ENCODE peak calls at places on chromosomes 7 and 10, in nine cellular contexts. One of them, this sample, is unnamed.

GRCh38 chr10:98472171-98472570 is 25.4 kb upstream of the HPS1 start:
- DNase-seq in activated CD4-positive, alpha-beta T cell treated with anti-CD3 and anti-CD28 coated beads for 4 hours: no peak
- DNase-seq in tibial artery: no peak
- DNase-seq in Caki2: no peak
- DNase-seq in BE2C: no peak
- DNase-seq in activated naive CD4-positive, alpha-beta T cell treated with anti-CD3 and anti-CD28 coated beads, Interleukin-2, amount 10 ng/mL, durations not matched to agents 7 days and 5 days: no peak
- DNase-seq in neural crest cell: no peak
- DNase-seq in dermis blood vessel endothelial cell: no peak
- DNase-seq in stimulated activated CD4-positive, alpha-beta T cell treated with anti-CD3 and anti-CD28 coated beads, Interleukin-15, amount 100 ng/mL, for 24 hours: no peak
- DNase-seq in this sample: no peak

GRCh38 chr10:112294169-112294568 is 11.0 kb downstream of the TECTB start:
- DNase-seq in activated CD4-positive, alpha-beta T cell treated with anti-CD3 and anti-CD28 coated beads for 4 hours: no peak
- DNase-seq in dermis blood vessel endothelial cell: no peak
- DNase-seq in activated naive CD4-positive, alpha-beta T cell treated with anti-CD3 and anti-CD28 coated beads, Interleukin-2, amount 10 ng/mL, durations not matched to agents 7 days and 5 days: no peak
- DNase-seq in stimulated activated CD4-positive, alpha-beta T cell treated with anti-CD3 and anti-CD28 coated beads, Interleukin-15, amount 100 ng/mL, for 24 hours: no peak
- DNase-seq in neural crest cell: no peak
- DNase-seq in BE2C: no peak
- DNase-seq in tibial artery: no peak
- DNase-seq in Caki2: no peak
- DNase-seq in this sample: no peak

GRCh38 chr10:65838811-65839210 is 1087.0 kb upstream of the LRRTM3 start:
- DNase-seq in activated naive CD4-positive, alpha-beta T cell treated with anti-CD3 and anti-CD28 coated beads, Interleukin-2, amount 10 ng/mL, durations not matched to agents 7 days and 5 days: no peak
- DNase-seq in BE2C: no peak
- DNase-seq in Caki2: no peak
- DNase-seq in tibial artery: no peak
- DNase-seq in neural crest cell: no peak
- DNase-seq in dermis blood vessel endothelial cell: no peak
- DNase-seq in activated CD4-positive, alpha-beta T cell treated with anti-CD3 and anti-CD28 coated beads for 4 hours: no peak
- DNase-seq in stimulated activated CD4-positive, alpha-beta T cell treated with anti-CD3 and anti-CD28 coated beads, Interleukin-15, amount 100 ng/mL, for 24 hours: no peak
- DNase-seq in this sample: no peak

GRCh38 chr7:91266067-91266930 is 2.1 kb downstream of the FZD1 start:
- DNase-seq in stimulated activated CD4-positive, alpha-beta T cell treated with anti-CD3 and anti-CD28 coated beads, Interleukin-15, amount 100 ng/mL, for 24 hours: peak
- DNase-seq in BE2C: no peak
- DNase-seq in neural crest cell: no peak
- DNase-seq in tibial artery: peak
- DNase-seq in Caki2: no peak
- DNase-seq in activated CD4-positive, alpha-beta T cell treated with anti-CD3 and anti-CD28 coated beads for 4 hours: no peak
- DNase-seq in dermis blood vessel endothelial cell: no peak
- DNase-seq in activated naive CD4-positive, alpha-beta T cell treated with anti-CD3 and anti-CD28 coated beads, Interleukin-2, amount 10 ng/mL, durations not matched to agents 7 days and 5 days: no peak
- DNase-seq in this sample: no peak

GRCh38 chr10:29370612-29371092 is 81.8 kb downstream of the LYZL1 start:
- DNase-seq in BE2C: peak
- DNase-seq in stimulated activated CD4-positive, alpha-beta T cell treated with anti-CD3 and anti-CD28 coated beads, Interleukin-15, amount 100 ng/mL, for 24 hours: no peak
- DNase-seq in Caki2: no peak
- DNase-seq in activated CD4-positive, alpha-beta T cell treated with anti-CD3 and anti-CD28 coated beads for 4 hours: no peak
- DNase-seq in activated naive CD4-positive, alpha-beta T cell treated with anti-CD3 and anti-CD28 coated beads, Interleukin-2, amount 10 ng/mL, durations not matched to agents 7 days and 5 days: no peak
- DNase-seq in dermis blood vessel endothelial cell: no peak
- DNase-seq in tibial artery: no peak
- DNase-seq in neural crest cell: no peak
- DNase-seq in this sample: no peak

GRCh38 chr7:127582361-127582760 is 3.0 kb downstream of the GCC1 start:
- DNase-seq in Caki2: no peak
- DNase-seq in stimulated activated CD4-positive, alpha-beta T cell treated with anti-CD3 and anti-CD28 coated beads, Interleukin-15, amount 100 ng/mL, for 24 hours: no peak
- DNase-seq in dermis blood vessel endothelial cell: no peak
- DNase-seq in BE2C: peak
- DNase-seq in neural crest cell: no peak
- DNase-seq in tibial artery: no peak
- DNase-seq in activated naive CD4-positive, alpha-beta T cell treated with anti-CD3 and anti-CD28 coated beads, Interleukin-2, amount 10 ng/mL, durations not matched to agents 7 days and 5 days: no peak
- DNase-seq in activated CD4-positive, alpha-beta T cell treated with anti-CD3 and anti-CD28 coated beads for 4 hours: no peak
- DNase-seq in this sample: no peak

GRCh38 chr7:28112883-28113540 is 67.6 kb downstream of the JAZF1 start:
- DNase-seq in activated CD4-positive, alpha-beta T cell treated with anti-CD3 and anti-CD28 coated beads for 4 hours: no peak
- DNase-seq in dermis blood vessel endothelial cell: no peak
- DNase-seq in activated naive CD4-positive, alpha-beta T cell treated with anti-CD3 and anti-CD28 coated beads, Interleukin-2, amount 10 ng/mL, durations not matched to agents 7 days and 5 days: no peak
- DNase-seq in Caki2: no peak
- DNase-seq in BE2C: peak
- DNase-seq in neural crest cell: no peak
- DNase-seq in stimulated activated CD4-positive, alpha-beta T cell treated with anti-CD3 and anti-CD28 coated beads, Interleukin-15, amount 100 ng/mL, for 24 hours: no peak
- DNase-seq in tibial artery: peak
- DNase-seq in this sample: no peak

GRCh38 chr7:79282882-79283602 is 170.4 kb downstream of the MAGI2 start:
- DNase-seq in stimulated activated CD4-positive, alpha-beta T cell treated with anti-CD3 and anti-CD28 coated beads, Interleukin-15, amount 100 ng/mL, for 24 hours: no peak
- DNase-seq in activated CD4-positive, alpha-beta T cell treated with anti-CD3 and anti-CD28 coated beads for 4 hours: no peak
- DNase-seq in tibial artery: no peak
- DNase-seq in BE2C: no peak
- DNase-seq in activated naive CD4-positive, alpha-beta T cell treated with anti-CD3 and anti-CD28 coated beads, Interleukin-2, amount 10 ng/mL, durations not matched to agents 7 days and 5 days: no peak
- DNase-seq in dermis blood vessel endothelial cell: peak
- DNase-seq in neural crest cell: no peak
- DNase-seq in Caki2: peak
- DNase-seq in this sample: no peak

GRCh38 chr10:75408911-75409885 is 7.6 kb upstream of the ZNF503 start:
- DNase-seq in Caki2: peak
- DNase-seq in activated naive CD4-positive, alpha-beta T cell treated with anti-CD3 and anti-CD28 coated beads, Interleukin-2, amount 10 ng/mL, durations not matched to agents 7 days and 5 days: peak
- DNase-seq in BE2C: peak
- DNase-seq in neural crest cell: peak
- DNase-seq in tibial artery: peak
- DNase-seq in stimulated activated CD4-positive, alpha-beta T cell treated with anti-CD3 and anti-CD28 coated beads, Interleukin-15, amount 100 ng/mL, for 24 hours: peak
- DNase-seq in activated CD4-positive, alpha-beta T cell treated with anti-CD3 and anti-CD28 coated beads for 4 hours: no peak
- DNase-seq in dermis blood vessel endothelial cell: peak
- DNase-seq in this sample: no peak

GRCh38 chr10:87661861-87662785 is 2.4 kb downstream of the PAPSS2 start:
- DNase-seq in Caki2: peak
- DNase-seq in tibial artery: no peak
- DNase-seq in neural crest cell: no peak
- DNase-seq in dermis blood vessel endothelial cell: peak
- DNase-seq in activated naive CD4-positive, alpha-beta T cell treated with anti-CD3 and anti-CD28 coated beads, Interleukin-2, amount 10 ng/mL, durations not matched to agents 7 days and 5 days: no peak
- DNase-seq in BE2C: no peak
- DNase-seq in activated CD4-positive, alpha-beta T cell treated with anti-CD3 and anti-CD28 coated beads for 4 hours: no peak
- DNase-seq in stimulated activated CD4-positive, alpha-beta T cell treated with anti-CD3 and anti-CD28 coated beads, Interleukin-15, amount 100 ng/mL, for 24 hours: no peak
- DNase-seq in this sample: no peak

GRCh38 chr7:105244594-105244993 is 144.1 kb downstream of the SRPK2 start:
- DNase-seq in BE2C: no peak
- DNase-seq in stimulated activated CD4-positive, alpha-beta T cell treated with anti-CD3 and anti-CD28 coated beads, Interleukin-15, amount 100 ng/mL, for 24 hours: no peak
- DNase-seq in activated naive CD4-positive, alpha-beta T cell treated with anti-CD3 and anti-CD28 coated beads, Interleukin-2, amount 10 ng/mL, durations not matched to agents 7 days and 5 days: no peak
- DNase-seq in activated CD4-positive, alpha-beta T cell treated with anti-CD3 and anti-CD28 coated beads for 4 hours: no peak
- DNase-seq in dermis blood vessel endothelial cell: no peak
- DNase-seq in tibial artery: no peak
- DNase-seq in Caki2: no peak
- DNase-seq in neural crest cell: no peak
- DNase-seq in this sample: no peak

GRCh38 chr7:155868955-155869783 is 56.9 kb upstream of the SHH start:
- DNase-seq in activated naive CD4-positive, alpha-beta T cell treated with anti-CD3 and anti-CD28 coated beads, Interleukin-2, amount 10 ng/mL, durations not matched to agents 7 days and 5 days: no peak
- DNase-seq in activated CD4-positive, alpha-beta T cell treated with anti-CD3 and anti-CD28 coated beads for 4 hours: no peak
- DNase-seq in neural crest cell: no peak
- DNase-seq in dermis blood vessel endothelial cell: no peak
- DNase-seq in stimulated activated CD4-positive, alpha-beta T cell treated with anti-CD3 and anti-CD28 coated beads, Interleukin-15, amount 100 ng/mL, for 24 hours: no peak
- DNase-seq in Caki2: no peak
- DNase-seq in BE2C: no peak
- DNase-seq in tibial artery: no peak
- DNase-seq in this sample: no peak

GRCh38 chr10:95233377-95234034 is 39.5 kb downstream of the ACSM6 start:
- DNase-seq in activated CD4-positive, alpha-beta T cell treated with anti-CD3 and anti-CD28 coated beads for 4 hours: no peak
- DNase-seq in Caki2: no peak
- DNase-seq in activated naive CD4-positive, alpha-beta T cell treated with anti-CD3 and anti-CD28 coated beads, Interleukin-2, amount 10 ng/mL, durations not matched to agents 7 days and 5 days: no peak
- DNase-seq in BE2C: no peak
- DNase-seq in neural crest cell: no peak
- DNase-seq in tibial artery: no peak
- DNase-seq in dermis blood vessel endothelial cell: no peak
- DNase-seq in stimulated activated CD4-positive, alpha-beta T cell treated with anti-CD3 and anti-CD28 coated beads, Interleukin-15, amount 100 ng/mL, for 24 hours: no peak
- DNase-seq in this sample: no peak

GRCh38 chr7:17781491-17782215 is 158.6 kb downstream of the SNX13 start:
- DNase-seq in activated naive CD4-positive, alpha-beta T cell treated with anti-CD3 and anti-CD28 coated beads, Interleukin-2, amount 10 ng/mL, durations not matched to agents 7 days and 5 days: no peak
- DNase-seq in Caki2: peak
- DNase-seq in activated CD4-positive, alpha-beta T cell treated with anti-CD3 and anti-CD28 coated beads for 4 hours: no peak
- DNase-seq in dermis blood vessel endothelial cell: peak
- DNase-seq in tibial artery: no peak
- DNase-seq in stimulated activated CD4-positive, alpha-beta T cell treated with anti-CD3 and anti-CD28 coated beads, Interleukin-15, amount 100 ng/mL, for 24 hours: no peak
- DNase-seq in BE2C: no peak
- DNase-seq in neural crest cell: no peak
- DNase-seq in this sample: no peak